ENCODE peak calls at places on chromosome 13, in five cellular contexts. One of them, this sample, is unnamed.

GRCh38 chr13:102003848-102004570 is 397.8 kb downstream of the FGF14 start:
- DNase-seq in HL-60: no peak
- DNase-seq in cardiac fibroblast: peak
- DNase-seq in stomach: no peak
- DNase-seq in bronchial epithelial cell: peak
- DNase-seq in this sample: no peak

GRCh38 chr13:64817721-64818120 is 2412.4 kb downstream of the PCDH9 start:
- DNase-seq in bronchial epithelial cell: peak
- DNase-seq in HL-60: no peak
- DNase-seq in cardiac fibroblast: peak
- DNase-seq in stomach: no peak
- DNase-seq in this sample: no peak

GRCh38 chr13:53045110-53045509 is 16.5 kb downstream of the OLFM4 start:
- DNase-seq in cardiac fibroblast: no peak
- DNase-seq in stomach: peak
- DNase-seq in HL-60: no peak
- DNase-seq in bronchial epithelial cell: no peak
- DNase-seq in this sample: no peak

GRCh38 chr13:42495751-42496150 is 78.2 kb upstream of the TNFSF11 start:
- DNase-seq in stomach: no peak
- DNase-seq in bronchial epithelial cell: no peak
- DNase-seq in cardiac fibroblast: no peak
- DNase-seq in HL-60: no peak
- DNase-seq in this sample: no peak

GRCh38 chr13:23578411-23579071 is 8.3 kb downstream of the TNFRSF19 start:
- DNase-seq in bronchial epithelial cell: peak
- DNase-seq in HL-60: peak
- DNase-seq in stomach: peak
- DNase-seq in cardiac fibroblast: peak
- DNase-seq in this sample: peak

GRCh38 chr13:31159306-31159705 is 2.4 kb downstream of the HSPH1 start:
- DNase-seq in bronchial epithelial cell: no peak
- DNase-seq in cardiac fibroblast: no peak
- DNase-seq in stomach: no peak
- DNase-seq in HL-60: no peak
- DNase-seq in this sample: no peak

GRCh38 chr13:29581666-29582065 is 13.8 kb downstream of the SLC7A1 start:
- DNase-seq in stomach: no peak
- DNase-seq in HL-60: no peak
- DNase-seq in bronchial epithelial cell: no peak
- DNase-seq in cardiac fibroblast: no peak
- DNase-seq in this sample: no peak

GRCh38 chr13:79874396-79875360 is 393.7 kb downstream of the NDFIP2 start:
- DNase-seq in bronchial epithelial cell: peak
- DNase-seq in HL-60: no peak
- DNase-seq in cardiac fibroblast: peak
- DNase-seq in stomach: no peak
- DNase-seq in this sample: no peak

GRCh38 chr13:45331123-45331619 is 9.8 kb downstream of the TPT1 start:
- DNase-seq in HL-60: no peak
- DNase-seq in cardiac fibroblast: peak
- DNase-seq in bronchial epithelial cell: no peak
- DNase-seq in stomach: no peak
- DNase-seq in this sample: no peak

DNA sequence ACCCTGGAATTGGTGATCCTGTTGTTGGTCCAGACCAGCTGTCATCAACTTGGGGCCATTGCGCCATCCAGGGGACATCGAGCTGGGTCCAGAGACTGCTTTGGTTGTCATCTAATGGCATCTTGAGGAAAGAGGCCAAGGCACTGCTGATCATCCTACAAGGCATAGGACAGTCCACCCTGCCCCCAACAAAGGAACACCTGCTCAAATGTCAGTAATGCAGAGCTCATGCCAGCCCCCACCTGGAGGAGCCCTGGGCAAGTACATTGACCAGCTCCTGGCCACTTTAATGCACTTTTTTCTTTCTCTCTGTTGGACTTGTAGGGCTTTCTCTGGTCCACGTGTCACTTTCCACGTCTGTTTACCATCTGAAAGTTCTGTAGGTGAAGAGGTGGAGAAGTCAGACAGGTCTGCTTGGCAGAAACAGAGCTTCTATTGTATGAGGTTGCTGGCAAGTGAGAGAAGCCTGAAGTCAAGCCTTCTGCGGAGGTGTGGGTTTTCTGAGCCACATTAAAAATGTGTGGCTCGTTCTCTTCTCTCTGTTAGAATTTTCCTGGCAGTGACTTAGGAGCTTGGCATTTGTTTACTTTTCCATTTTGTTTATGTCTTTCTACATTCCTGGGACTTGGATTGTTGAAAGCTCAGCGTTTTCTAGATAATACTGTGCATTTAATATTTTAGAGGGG is 124.0 kb upstream of the RNF113B start:
- DNase-seq in HL-60: no peak
- DNase-seq in bronchial epithelial cell: peak
- DNase-seq in stomach: peak
- DNase-seq in cardiac fibroblast: no peak
- DNase-seq in this sample: no peak
- H3K4me3 ChIP-seq in HL-60: no peak
- H3K4me3 ChIP-seq in bronchial epithelial cell: no peak
- H3K4me3 ChIP-seq in stomach: peak
- H3K4me3 ChIP-seq in cardiac fibroblast: no peak
- H3K4me3 ChIP-seq in this sample: no peak

DNA sequence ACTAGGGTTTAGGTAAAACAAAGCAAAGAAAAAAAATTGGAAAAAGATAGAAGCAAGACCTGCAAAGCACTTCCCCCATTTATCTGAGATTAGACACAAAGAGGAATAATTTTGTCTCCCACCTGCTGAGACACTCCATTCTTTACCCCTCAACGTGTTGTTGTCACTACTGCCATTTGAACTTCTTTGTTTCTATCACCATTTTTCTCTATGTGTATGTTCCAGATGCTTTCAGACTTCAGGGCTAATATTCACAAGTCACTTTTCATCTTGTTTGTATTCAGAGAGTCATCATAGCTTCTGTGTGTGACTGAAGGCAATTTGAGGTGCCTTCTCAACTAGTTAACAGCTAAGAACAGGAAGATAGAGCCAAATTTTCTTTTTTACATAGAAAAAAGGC is 512.5 kb downstream of the TBC1D4 start:
- DNase-seq in bronchial epithelial cell: no peak
- DNase-seq in HL-60: no peak
- DNase-seq in cardiac fibroblast: no peak
- DNase-seq in stomach: no peak
- DNase-seq in this sample: no peak
- H3K4me3 ChIP-seq in bronchial epithelial cell: no peak
- H3K4me3 ChIP-seq in HL-60: no peak
- H3K4me3 ChIP-seq in cardiac fibroblast: no peak
- H3K4me3 ChIP-seq in stomach: no peak
- H3K4me3 ChIP-seq in this sample: no peak

DNA sequence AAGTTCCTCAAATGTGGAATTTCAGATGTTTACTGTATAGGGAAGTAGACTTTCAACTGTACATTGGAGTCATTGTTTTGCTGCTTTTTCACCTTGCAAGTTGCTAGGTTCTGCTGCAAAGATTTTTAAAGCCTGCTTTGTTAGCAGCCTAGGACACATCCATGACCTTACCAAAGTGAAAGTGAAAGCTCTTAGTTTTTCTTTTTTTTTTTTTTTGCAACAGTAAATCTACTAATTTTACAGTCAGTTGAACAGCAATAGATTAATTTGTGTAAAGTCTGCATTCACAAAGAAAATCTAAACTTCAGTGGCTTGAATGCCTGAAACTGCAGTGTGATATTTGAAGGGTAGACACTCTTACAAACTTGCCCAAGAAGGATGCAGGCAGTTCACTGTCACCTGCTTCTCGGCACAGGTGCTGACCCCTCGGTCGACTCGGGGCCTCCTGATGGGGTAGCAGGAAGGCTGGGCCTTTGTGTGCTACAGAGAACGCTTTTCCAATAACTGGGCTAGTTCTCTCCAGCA is 5.0 kb upstream of the MTIF3 start:
- DNase-seq in stomach: no peak
- DNase-seq in bronchial epithelial cell: no peak
- DNase-seq in HL-60: no peak
- DNase-seq in cardiac fibroblast: peak
- DNase-seq in this sample: no peak
- H3K4me3 ChIP-seq in stomach: peak
- H3K4me3 ChIP-seq in bronchial epithelial cell: no peak
- H3K4me3 ChIP-seq in HL-60: no peak
- H3K4me3 ChIP-seq in cardiac fibroblast: no peak
- H3K4me3 ChIP-seq in this sample: no peak

GRCh38 chr13:112105244-112105681 is 38.3 kb downstream of the SOX1 start:
- DNase-seq in stomach: no peak
- DNase-seq in HL-60: no peak
- DNase-seq in cardiac fibroblast: no peak
- DNase-seq in bronchial epithelial cell: no peak
- DNase-seq in this sample: no peak
- H3K4me3 ChIP-seq in stomach: no peak
- H3K4me3 ChIP-seq in HL-60: no peak
- H3K4me3 ChIP-seq in cardiac fibroblast: no peak
- H3K4me3 ChIP-seq in bronchial epithelial cell: no peak
- H3K4me3 ChIP-seq in this sample: no peak

DNA sequence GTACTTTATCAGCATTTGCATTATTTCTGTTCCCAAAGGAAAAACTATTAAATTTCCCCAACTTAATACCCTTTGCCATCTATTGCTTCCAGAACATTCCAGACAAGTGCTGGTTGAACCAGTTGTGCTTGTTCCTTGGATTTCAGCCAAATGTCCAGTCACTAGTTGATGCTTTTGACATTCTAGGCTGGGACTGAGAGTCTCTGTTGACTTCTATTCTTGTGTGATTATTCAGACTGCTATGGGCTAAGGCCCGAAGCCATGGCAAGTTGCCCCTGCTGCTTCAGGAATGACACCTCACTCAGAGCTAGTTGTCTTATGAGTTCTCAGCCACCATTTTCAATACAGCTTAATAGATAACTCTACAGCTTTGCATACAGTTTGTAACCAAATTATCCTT is 458.1 kb upstream of the ARGLU1 start:
- DNase-seq in bronchial epithelial cell: peak
- DNase-seq in stomach: no peak
- DNase-seq in cardiac fibroblast: peak
- DNase-seq in HL-60: no peak
- DNase-seq in this sample: no peak
- H3K4me3 ChIP-seq in bronchial epithelial cell: no peak
- H3K4me3 ChIP-seq in stomach: no peak
- H3K4me3 ChIP-seq in cardiac fibroblast: no peak
- H3K4me3 ChIP-seq in HL-60: no peak
- H3K4me3 ChIP-seq in this sample: no peak

GRCh38 chr13:107847406-107847805 is 367.9 kb downstream of the LIG4 start:
- DNase-seq in cardiac fibroblast: no peak
- DNase-seq in HL-60: no peak
- DNase-seq in stomach: no peak
- DNase-seq in bronchial epithelial cell: no peak
- DNase-seq in this sample: peak

GRCh38 chr13:107845911-107846310 is 369.4 kb downstream of the LIG4 start:
- DNase-seq in HL-60: no peak
- DNase-seq in stomach: no peak
- DNase-seq in cardiac fibroblast: no peak
- DNase-seq in bronchial epithelial cell: no peak
- DNase-seq in this sample: peak

GRCh38 chr13:107846642-107847041 is 368.7 kb downstream of the LIG4 start:
- DNase-seq in HL-60: no peak
- DNase-seq in stomach: no peak
- DNase-seq in bronchial epithelial cell: no peak
- DNase-seq in cardiac fibroblast: no peak
- DNase-seq in this sample: no peak

GRCh38 chr13:107854880-107855279 is 360.5 kb downstream of the LIG4 start:
- DNase-seq in bronchial epithelial cell: no peak
- DNase-seq in cardiac fibroblast: no peak
- DNase-seq in stomach: no peak
- DNase-seq in HL-60: no peak
- DNase-seq in this sample: no peak

GRCh38 chr13:107851670-107852460 is 363.5 kb downstream of the LIG4 start:
- DNase-seq in HL-60: no peak
- DNase-seq in stomach: no peak
- DNase-seq in cardiac fibroblast: no peak
- DNase-seq in bronchial epithelial cell: no peak
- DNase-seq in this sample: no peak
- H3K4me3 ChIP-seq in HL-60: no peak
- H3K4me3 ChIP-seq in stomach: no peak
- H3K4me3 ChIP-seq in cardiac fibroblast: no peak
- H3K4me3 ChIP-seq in bronchial epithelial cell: no peak
- H3K4me3 ChIP-seq in this sample: no peak

DNA sequence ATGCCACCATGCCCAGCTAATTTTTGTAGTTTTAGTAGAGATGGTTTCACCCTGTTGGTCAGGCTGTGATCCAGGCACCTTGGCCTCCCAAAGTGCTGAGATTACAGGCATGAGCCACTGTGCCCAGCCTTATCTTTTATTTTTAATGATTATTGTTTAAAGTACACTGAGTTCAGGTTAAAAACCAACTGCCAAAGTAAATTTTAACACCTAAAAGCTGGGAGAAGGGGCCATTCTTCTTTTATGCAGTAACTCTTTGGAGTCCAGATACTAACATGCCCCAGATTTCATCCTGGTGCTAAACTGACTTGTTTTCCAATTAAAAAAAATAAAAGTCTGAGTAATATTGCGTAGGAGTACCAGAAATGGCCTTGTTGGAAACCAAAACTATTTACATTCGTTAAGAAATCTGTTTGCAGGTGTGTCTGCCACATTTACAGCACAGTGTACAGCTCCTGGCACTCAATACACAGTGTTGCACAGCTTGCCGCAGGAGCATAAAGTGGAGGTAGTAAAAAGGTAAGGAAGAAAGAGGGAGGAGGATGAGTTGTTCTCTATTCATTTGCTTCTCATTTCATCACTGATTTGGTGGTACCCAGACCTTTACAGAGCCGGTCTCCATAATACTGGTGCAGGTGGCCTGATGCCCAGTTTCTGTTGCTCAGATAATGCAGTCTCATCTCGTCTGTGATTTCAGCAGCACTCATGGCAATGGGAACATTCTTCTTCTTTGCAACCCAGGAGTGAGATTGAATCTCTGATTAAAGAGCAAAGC is 108.9 kb downstream of the PCCA start:
- DNase-seq in cardiac fibroblast: no peak
- DNase-seq in bronchial epithelial cell: peak
- DNase-seq in HL-60: no peak
- DNase-seq in stomach: peak
- DNase-seq in this sample: no peak
- H3K4me3 ChIP-seq in cardiac fibroblast: no peak
- H3K4me3 ChIP-seq in bronchial epithelial cell: no peak
- H3K4me3 ChIP-seq in HL-60: no peak
- H3K4me3 ChIP-seq in stomach: no peak
- H3K4me3 ChIP-seq in this sample: no peak

DNA sequence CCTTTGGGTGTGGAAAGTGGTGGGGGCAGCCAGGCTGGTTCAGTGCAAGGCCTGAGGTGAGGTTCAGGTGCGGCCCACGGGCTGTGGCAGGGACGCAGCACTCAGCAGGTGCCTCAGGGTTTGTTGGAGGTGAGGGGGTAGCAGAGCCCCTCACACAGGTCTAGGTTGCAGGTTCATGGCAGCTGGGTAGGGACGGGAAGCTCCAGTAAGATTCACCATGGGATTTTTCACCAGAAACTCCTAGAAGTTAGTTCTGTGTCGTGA is 14.0 kb downstream of the MCF2L start:
- DNase-seq in HL-60: no peak
- DNase-seq in bronchial epithelial cell: no peak
- DNase-seq in cardiac fibroblast: no peak
- DNase-seq in stomach: no peak
- DNase-seq in this sample: no peak
- H3K4me3 ChIP-seq in HL-60: no peak
- H3K4me3 ChIP-seq in bronchial epithelial cell: no peak
- H3K4me3 ChIP-seq in cardiac fibroblast: no peak
- H3K4me3 ChIP-seq in stomach: no peak
- H3K4me3 ChIP-seq in this sample: no peak

This sample was measured in BE2C.